ENCODE peak calls at places on chromosomes 5 and 9, in four cellular contexts. N, D, Q and L are unnamed samples.

GRCh38 chr5:161804263-161804662 is 43.7 kb upstream of the GABRA1 start:
- DNase-seq in N (no peak), D (no peak), Q (no peak), L (no peak)

GRCh38 chr9:133148351-133149129 is 15.2 kb downstream of the GBGT1 start:
- DNase-seq in N (no peak), D (no peak), Q (peak), L (peak)

GRCh38 chr5:142411656-142412425 is 87.0 kb upstream of the SPRY4 start:
- DNase-seq in N (no peak), D (no peak), Q (no peak), L (no peak)

GRCh38 chr9:136439550-136440408 is at the start of gene INPP5E:
- DNase-seq in N (peak), D (peak), Q (peak), L (peak)

GRCh38 chr9:69397384-69398214 is 72.6 kb downstream of the ENTREP1 start:
- DNase-seq in N (no peak), D (no peak), Q (no peak), L (no peak)

GRCh38 chr5:9156282-9156681 is 389.6 kb downstream of the SEMA5A start:
- DNase-seq in N (peak), D (peak), Q (no peak), L (peak)

GRCh38 chr5:121497176-121497575 is 354.5 kb upstream of the FTMT start:
- DNase-seq in N (no peak), D (no peak), Q (no peak), L (no peak)

GRCh38 chr5:118173340-118173739 is 815.0 kb downstream of the DTWD2 start:
- DNase-seq in N (no peak), D (no peak), Q (no peak), L (no peak)

GRCh38 chr9:15999422-16000339 is 446.8 kb downstream of the CCDC171 start:
- DNase-seq in N (no peak), D (no peak), Q (no peak), L (no peak)